ENCODE peak calls at places on chromosomes 16 and 17, in six cellular contexts. S is transverse colon, M is fibroblast of lung, C is colonic mucosa, F is psoas muscle, A is AG04450. B is an unnamed sample.

GRCh38 chr17:6843241-6843890 is 11.8 kb upstream of the TEKT1 start:
- DNase-seq in S (no peak), M (peak), C (no peak), F (no peak), A (no peak), B (no peak)

GRCh38 chr16:3607634-3608033 is 3.8 kb downstream of the SLX4 start:
- DNase-seq in A (no peak), C (no peak), S (no peak), M (no peak), F (no peak), B (no peak)

GRCh38 chr17:61862105-61862574 is 1.2 kb downstream of the BRIP1 start:
- DNase-seq in S (no peak), A (no peak), M (peak), F (no peak), C (no peak), B (no peak)

GRCh38 chr17:57135026-57135747 is 50.1 kb downstream of the AKAP1 start:
- DNase-seq in S (no peak), A (no peak), M (no peak), F (no peak), C (no peak), B (no peak)

GRCh38 chr16:48054881-48055601 is 100.8 kb downstream of the ABCC12 start:
- DNase-seq in A (peak), S (peak), C (peak), M (peak), F (peak), B (no peak)

GRCh38 chr16:3857189-3858013 is 23.1 kb downstream of the CREBBP start:
- DNase-seq in S (peak), A (no peak), M (peak), C (no peak), F (no peak), B (no peak)

GRCh38 chr17:57954421-57955182 is 610 bp downstream of the CUEDC1 start:
- DNase-seq in C (peak), M (peak), A (no peak), S (peak), F (peak), B (peak)

GRCh38 chr16:23254338-23254737 is 47.8 kb upstream of the SCNN1B start:
- DNase-seq in C (no peak), M (no peak), S (no peak), F (no peak), A (no peak), B (no peak)

GRCh38 chr17:60145006-60145935 is 4.5 kb upstream of the CA4 start:
- DNase-seq in A (no peak), S (no peak), M (no peak), C (no peak), F (no peak), B (no peak)

GRCh38 chr16:72124761-72125634 is 31.4 kb downstream of the DHX38 start:
- DNase-seq in M (peak), C (peak), F (peak), S (peak), A (peak), B (peak)

GRCh38 chr16:88882358-88883030 is 16.0 kb upstream of the PABPN1L start:
- DNase-seq in C (peak), M (no peak), A (no peak), F (no peak), S (peak), B (no peak)

GRCh38 chr17:77786090-77786489 is 172.4 kb upstream of the TNRC6C start:
- DNase-seq in M (no peak), S (no peak), F (no peak), A (no peak), C (no peak), B (no peak)

GRCh38 chr17:78038748-78039288 is 80.3 kb downstream of the TNRC6C start:
- DNase-seq in F (no peak), M (no peak), S (no peak), C (no peak), A (no peak), B (no peak)

GRCh38 chr17:82419471-82419995 is 1.1 kb upstream of the OGFOD3 start:
- DNase-seq in C (no peak), S (no peak), M (peak), F (no peak), A (no peak), B (no peak)

GRCh38 chr17:81966343-81967243 is 5.6 kb upstream of the NOTUM start:
- DNase-seq in C (peak), F (peak), A (peak), M (peak), S (peak), B (peak)

GRCh38 chr17:66747561-66748275 is 87.2 kb upstream of the CACNG5 start:
- DNase-seq in C (no peak), F (no peak), A (peak), M (peak), S (no peak), B (no peak)

GRCh38 chr17:3732171-3732570 is 8.5 kb downstream of the HASPIN start:
- DNase-seq in C (no peak), M (peak), S (peak), F (no peak), A (no peak), B (no peak)

GRCh38 chr16:89015271-89015859 is 38.4 kb upstream of the CBFA2T3 start:
- DNase-seq in A (no peak), C (no peak), F (no peak), M (no peak), S (no peak), B (peak)

GRCh38 chr16:67748791-67749282 is 29.7 kb upstream of the GFOD2 start:
- DNase-seq in C (no peak), A (no peak), S (peak), F (no peak), M (no peak), B (no peak)
- H3K27ac ChIP-seq in C (no peak), A (no peak), S (no peak), F (no peak), M (no peak), B (no peak)

GRCh38 chr17:51597340-51597739 is 337.0 kb downstream of the UTP18 start:
- DNase-seq in F (no peak), A (no peak), M (no peak), C (no peak), S (no peak), B (no peak)

GRCh38 chr17:51590071-51590470 is 329.7 kb downstream of the UTP18 start:
- DNase-seq in F (no peak), M (no peak), C (no peak), S (no peak), A (no peak), B (no peak)

GRCh38 chr17:51598824-51599223 is 338.5 kb downstream of the UTP18 start:
- DNase-seq in F (no peak), A (no peak), M (no peak), C (no peak), S (no peak), B (no peak)

GRCh38 chr17:51601622-51602261 is 341.4 kb downstream of the UTP18 start:
- DNase-seq in C (no peak), A (no peak), M (no peak), S (no peak), F (no peak), B (no peak)

DNA sequence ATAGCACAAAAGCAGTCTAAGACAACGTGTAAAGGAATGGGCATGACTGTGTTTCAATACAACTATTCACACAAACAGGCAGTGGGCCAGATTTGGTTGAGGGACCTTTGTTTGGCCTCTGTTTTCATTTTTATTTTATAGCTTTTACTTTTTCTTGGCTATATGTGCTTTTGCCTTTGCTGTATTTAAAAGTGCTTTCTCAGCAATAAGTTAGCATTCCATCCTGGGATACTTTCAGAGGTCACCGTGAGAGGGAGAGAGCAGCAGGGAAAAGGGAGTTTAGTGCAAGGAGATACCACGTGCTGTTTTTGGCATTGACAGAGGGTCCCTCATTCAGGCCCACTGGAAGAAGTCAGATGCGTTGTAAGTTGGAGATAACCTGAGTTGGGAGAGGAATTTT is 335.6 kb downstream of the UTP18 start:
- DNase-seq in F (no peak), S (no peak), M (no peak), C (no peak), A (no peak), B (no peak)
- TF ChIP-seq CTCF in F (no peak), S (no peak), M (no peak), C (no peak), A (no peak), B (no peak)

DNA sequence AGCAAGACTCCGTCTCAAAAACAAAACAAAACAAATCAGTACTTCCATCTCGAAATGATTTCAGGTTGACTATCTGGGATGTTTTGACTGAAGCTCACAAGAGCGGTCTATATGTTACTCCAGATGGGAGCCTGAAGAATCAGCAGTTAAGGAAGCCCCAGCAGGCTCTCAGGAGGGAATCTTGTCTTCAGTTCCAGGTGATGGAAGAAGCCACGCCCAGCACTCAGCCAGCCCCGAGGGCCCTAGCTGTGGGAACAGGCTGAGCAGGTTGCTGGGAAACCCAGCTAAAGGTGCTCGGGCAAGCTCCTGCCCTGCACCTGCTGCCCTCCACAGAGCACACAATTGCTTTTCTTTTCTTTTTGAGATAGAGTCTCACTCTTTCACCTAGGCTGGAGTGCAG is 32.4 kb downstream of the WIPI1 start:
- DNase-seq in S (no peak), M (no peak), C (peak), A (no peak), F (no peak), B (peak)
- H3K4me3 ChIP-seq in S (no peak), M (no peak), C (no peak), A (no peak), F (no peak), B (no peak)

GRCh38 chr17:40309031-40309937 is at the start of gene RARA:
- DNase-seq in S (peak), A (no peak), C (peak), F (peak), M (peak), B (peak)

GRCh38 chr17:40310882-40311391 is 2.0 kb downstream of the RARA start:
- DNase-seq in A (no peak), S (no peak), F (no peak), C (no peak), M (no peak), B (peak)

GRCh38 chr17:40311575-40311974 is 2.6 kb downstream of the RARA start:
- DNase-seq in F (peak), A (no peak), C (peak), S (peak), M (no peak), B (no peak)

GRCh38 chr17:40312131-40312731 is 3.3 kb downstream of the RARA start:
- DNase-seq in A (no peak), F (peak), M (no peak), S (peak), C (no peak), B (no peak)

GRCh38 chr17:40309938-40310510 is 1.0 kb downstream of the RARA start:
- DNase-seq in A (no peak), M (no peak), F (no peak), C (peak), S (no peak), B (no peak)
- H3K27ac ChIP-seq in A (no peak), M (no peak), F (peak), C (no peak), S (peak), B (no peak)

GRCh38 chr17:36844601-36845000 is 92.7 kb upstream of the LHX1 start:
- DNase-seq in A (no peak), C (no peak), M (no peak), S (no peak), F (no peak), B (no peak)
- TF ChIP-seq CTCF in A (no peak), C (no peak), M (no peak), S (no peak), F (no peak), B (no peak)

B was measured in pancreas.